ENCODE peak calls at places on chromosomes 2 and 18, in six cellular contexts. E, P, B, Y, X and O are unnamed samples.

GRCh38 chr2:60522462-60522861 is 31.0 kb downstream of the BCL11A start:
- DNase-seq in E (no peak), Y (no peak), B (no peak), X (no peak), P (no peak), O (no peak)

GRCh38 chr18:48166971-48167370 is 236.5 kb upstream of the SMAD2 start:
- DNase-seq in B (no peak), E (no peak), Y (no peak), X (no peak), P (no peak), O (no peak)

GRCh38 chr2:101327863-101328394 is 19.4 kb upstream of the RNF149 start:
- DNase-seq in E (no peak), Y (no peak), X (no peak), B (peak), P (no peak), O (no peak)

GRCh38 chr2:237922641-237923361 is 44.0 kb upstream of the UBE2F start:
- DNase-seq in E (no peak), B (no peak), X (no peak), P (no peak), Y (no peak), O (no peak)

GRCh38 chr2:196166876-196167275 is 4.5 kb downstream of the STK17B start:
- DNase-seq in E (no peak), Y (peak), X (no peak), P (peak), B (no peak), O (no peak)

GRCh38 chr2:132670104-132670960 is at the start of gene LYPD1:
- DNase-seq in Y (no peak), E (peak), X (peak), P (no peak), B (no peak), O (no peak)

GRCh38 chr2:45353879-45354278 is 257.2 kb downstream of the SRBD1 start:
- DNase-seq in Y (peak), B (no peak), P (peak), X (no peak), E (no peak), O (peak)

GRCh38 chr2:226515344-226516055 is 284.1 kb downstream of the IRS1 start:
- DNase-seq in B (no peak), Y (no peak), E (no peak), X (no peak), P (peak), O (peak)

GRCh38 chr18:22831441-22831904 is 101.7 kb upstream of the RBBP8 start:
- DNase-seq in X (no peak), Y (peak), B (no peak), E (no peak), P (peak), O (no peak)

GRCh38 chr2:6073260-6074141 is 381.3 kb downstream of the SOX11 start:
- DNase-seq in P (no peak), X (no peak), E (no peak), B (no peak), Y (peak), O (no peak)

GRCh38 chr18:78071146-78071710 is 821.6 kb downstream of the GALR1 start:
- DNase-seq in B (no peak), Y (no peak), P (no peak), E (no peak), X (no peak), O (no peak)

GRCh38 chr18:50895350-50896045 is 16.6 kb downstream of the ME2 start:
- DNase-seq in B (no peak), X (no peak), P (no peak), E (no peak), Y (no peak), O (no peak)

GRCh38 chr2:113178891-113179290 is 5.1 kb downstream of the PSD4 start:
- DNase-seq in E (no peak), Y (no peak), B (no peak), P (no peak), X (no peak), O (no peak)

GRCh38 chr2:112733449-112733848 is 12.6 kb downstream of the NT5DC4 start:
- DNase-seq in P (no peak), B (no peak), X (no peak), Y (no peak), E (no peak), O (no peak)

GRCh38 chr2:164625378-164625971 is 4.2 kb upstream of the GRB14 start:
- DNase-seq in B (no peak), P (peak), X (no peak), E (no peak), Y (peak), O (peak)

GRCh38 chr2:28286678-28287077 is 106.0 kb upstream of the FOSL2 start:
- DNase-seq in X (no peak), P (peak), Y (peak), E (no peak), B (no peak), O (no peak)

GRCh38 chr2:208319403-208319802 is 53.3 kb downstream of the PIKFYVE start:
- DNase-seq in E (no peak), P (no peak), Y (peak), X (no peak), B (no peak), O (no peak)

GRCh38 chr2:40760071-40760666 is 308.3 kb upstream of the SLC8A1 start:
- DNase-seq in E (no peak), X (no peak), P (peak), Y (peak), B (no peak), O (peak)

GRCh38 chr18:44599409-44599808 is 81.3 kb upstream of the SETBP1 start:
- DNase-seq in Y (peak), P (peak), E (peak), X (no peak), B (no peak), O (no peak)

GRCh38 chr18:58102020-58102419 is 58.0 kb downstream of the NEDD4L start:
- DNase-seq in Y (no peak), B (no peak), X (no peak), P (no peak), E (no peak), O (no peak)

GRCh38 chr2:86078801-86079545 is 26.7 kb downstream of the POLR1A start:
- DNase-seq in P (peak), X (no peak), B (no peak), Y (peak), E (peak), O (no peak)

GRCh38 chr18:76265375-76266225 is 229.4 kb downstream of the ZNF516 start:
- DNase-seq in Y (no peak), B (no peak), X (peak), E (no peak), P (peak), O (peak)

GRCh38 chr2:18719978-18720775 is 130.8 kb upstream of the NT5C1B start:
- DNase-seq in P (peak), B (no peak), E (no peak), X (no peak), Y (peak), O (peak)

GRCh38 chr18:10495936-10496335 is 29.9 kb upstream of the NAPG start:
- DNase-seq in E (no peak), B (no peak), P (peak), X (no peak), Y (no peak), O (no peak)

GRCh38 chr2:132609101-132609890 is 60.7 kb downstream of the LYPD1 start:
- DNase-seq in P (no peak), Y (no peak), X (no peak), B (no peak), E (no peak), O (no peak)

GRCh38 chr2:102815285-102815684 is 53.5 kb downstream of the TMEM182 start:
- DNase-seq in Y (no peak), P (no peak), X (no peak), B (no peak), E (no peak), O (no peak)
- TF ChIP-seq CTCF in Y (no peak), P (no peak), X (no peak), B (no peak), E (no peak), O (no peak)

GRCh38 chr2:39115556-39115955 is 5.3 kb downstream of the SOS1 start:
- DNase-seq in X (no peak), B (no peak), E (no peak), Y (no peak), P (no peak), O (no peak)
- H3K4me3 ChIP-seq in X (no peak), B (no peak), E (no peak), Y (no peak), P (no peak), O (no peak)

DNA sequence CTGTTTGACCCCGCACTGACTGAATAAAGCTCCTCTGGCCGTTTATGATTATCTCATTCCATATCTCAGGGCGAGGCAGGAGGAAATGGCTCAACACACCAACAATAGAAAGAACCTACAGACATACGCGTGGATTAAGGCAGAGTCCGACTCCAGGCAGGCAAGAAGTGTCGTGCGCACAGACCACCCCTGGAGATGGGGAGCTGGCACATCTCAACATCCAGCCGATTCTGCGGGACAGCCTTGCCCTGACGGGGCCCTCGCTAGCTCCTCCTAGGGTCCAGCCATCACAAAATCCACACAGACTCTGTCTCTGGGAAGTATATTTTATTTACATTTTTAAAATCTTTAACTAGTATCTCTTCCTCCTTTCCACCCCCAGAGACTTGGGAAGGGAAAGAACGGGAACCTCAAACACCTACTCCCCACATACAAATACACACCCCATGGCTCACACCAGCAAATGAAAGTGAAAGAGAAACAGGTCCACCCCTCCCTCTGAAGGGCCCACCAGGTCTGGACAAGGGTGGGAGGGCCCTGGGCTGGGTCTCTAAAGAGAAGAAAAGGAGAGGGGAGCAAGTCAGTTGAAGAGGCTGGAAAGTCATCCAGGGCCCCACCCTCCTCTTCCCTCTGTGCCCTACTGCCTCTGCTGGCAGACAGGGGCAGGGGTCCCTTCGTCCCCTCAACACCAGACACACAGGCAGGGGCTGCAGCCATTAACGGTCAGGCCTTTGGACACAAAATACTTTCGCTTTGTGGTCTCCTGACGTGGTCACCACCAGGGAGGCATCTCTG is 3.2 kb downstream of the GPBAR1 start:
- DNase-seq in X (peak), Y (no peak), P (no peak), B (no peak), E (no peak), O (no peak)
- TF ChIP-seq CTCF in X (no peak), Y (peak), P (no peak), B (no peak), E (no peak), O (no peak)

GRCh38 chr2:189109921-189110397 is 69.6 kb downstream of the COL5A2 start:
- DNase-seq in Y (no peak), P (peak), B (no peak), E (no peak), X (no peak), O (no peak)
- H3K4me3 ChIP-seq in Y (no peak), P (no peak), B (no peak), E (no peak), X (no peak), O (no peak)

DNA sequence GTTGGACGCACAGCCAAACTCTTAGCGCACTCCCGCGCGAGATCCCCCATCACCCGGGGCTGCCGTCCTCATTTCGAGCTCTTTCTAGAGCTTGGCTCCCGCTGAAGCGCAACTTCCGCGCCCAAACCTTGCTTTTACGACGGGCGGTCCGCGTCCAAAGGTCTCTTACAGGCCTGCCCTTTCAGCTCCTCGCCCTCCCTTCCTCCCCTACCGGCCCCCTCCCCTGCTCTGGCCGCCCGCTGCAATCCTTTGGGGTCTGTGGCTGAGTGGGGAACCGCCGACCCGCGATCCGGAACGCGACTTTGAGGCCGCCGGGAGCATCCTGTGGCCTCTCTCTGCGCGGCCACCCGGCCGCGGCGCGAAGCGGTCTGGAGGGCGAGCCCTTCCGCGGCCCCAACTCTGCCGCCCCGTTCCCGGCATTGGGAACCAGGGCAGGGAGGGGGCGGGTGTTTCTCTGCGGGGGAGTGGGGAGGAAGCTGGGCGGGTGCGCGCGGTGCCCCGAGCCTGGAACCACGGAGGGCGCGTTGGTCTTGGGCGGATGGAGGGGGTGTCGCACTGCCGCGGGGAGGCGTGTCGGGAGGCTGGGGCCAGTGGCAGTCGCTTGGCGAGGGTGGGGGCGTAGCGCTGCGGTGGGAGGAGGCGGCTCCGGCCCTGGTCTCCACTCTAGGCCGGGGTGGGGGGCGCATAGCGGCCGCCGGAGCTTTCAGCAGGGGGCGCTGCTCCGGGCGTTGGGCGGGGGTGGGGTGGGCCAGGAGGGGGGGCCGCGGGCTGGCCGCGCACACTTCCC is at the start of gene GDF7:
- DNase-seq in Y (no peak), X (peak), E (no peak), B (no peak), P (no peak), O (no peak)
- TF ChIP-seq CTCF in Y (peak), X (peak), E (peak), B (no peak), P (no peak), O (peak)

GRCh38 chr2:222284466-222284865 is 14.3 kb downstream of the PAX3 start:
- DNase-seq in P (no peak), Y (no peak), X (no peak), E (no peak), B (no peak), O (no peak)
- H3K4me3 ChIP-seq in P (no peak), Y (no peak), X (no peak), E (no peak), B (no peak), O (no peak)

DNA sequence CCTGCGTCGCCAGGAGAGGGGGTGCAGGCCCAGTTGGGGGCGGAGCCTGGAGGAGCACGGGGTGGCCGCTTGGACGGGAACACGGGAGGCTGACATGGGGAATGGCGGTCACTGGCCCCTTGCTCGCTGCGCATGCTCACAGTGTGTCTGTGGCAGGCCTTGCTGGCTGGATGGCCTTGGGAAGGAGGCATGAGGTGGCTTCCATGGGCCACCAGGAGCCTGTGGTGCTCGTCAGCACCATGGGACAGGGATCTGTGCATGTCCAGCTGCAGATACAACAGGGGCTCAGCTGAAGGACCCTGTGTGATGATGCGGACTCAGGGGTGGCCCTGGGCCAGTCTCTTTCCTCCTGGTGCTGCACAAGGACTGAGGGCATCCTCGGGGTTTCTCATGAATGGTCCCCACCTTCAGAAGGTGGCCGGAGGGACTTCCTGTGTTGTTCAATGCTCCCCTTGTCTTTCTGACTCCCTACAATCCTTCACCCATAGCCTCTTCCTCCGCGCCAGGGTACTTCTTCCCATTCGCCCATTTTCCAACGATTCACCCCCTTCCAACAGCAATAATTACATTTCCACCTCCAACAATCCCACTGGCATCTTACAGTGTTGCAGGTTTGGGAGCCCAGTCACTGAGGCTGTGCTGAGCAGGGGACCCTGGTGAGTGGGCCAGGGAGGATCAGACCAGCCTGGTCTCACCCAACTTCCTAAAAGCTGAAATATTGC is 3.4 kb upstream of the SP140L start:
- DNase-seq in X (no peak), Y (no peak), P (no peak), E (no peak), B (no peak), O (no peak)
- TF ChIP-seq CTCF in X (no peak), Y (peak), P (peak), E (no peak), B (no peak), O (peak)

GRCh38 chr2:3959372-3959771 is 256.0 kb downstream of the DCDC2C start:
- DNase-seq in E (no peak), Y (peak), P (peak), B (no peak), X (no peak), O (no peak)

GRCh38 chr2:3958465-3958864 is 255.1 kb downstream of the DCDC2C start:
- DNase-seq in P (no peak), E (no peak), X (no peak), Y (no peak), B (no peak), O (no peak)

GRCh38 chr2:3956344-3956743 is 253.0 kb downstream of the DCDC2C start:
- DNase-seq in Y (no peak), P (no peak), X (no peak), B (no peak), E (no peak), O (no peak)

GRCh38 chr2:3958969-3959368 is 255.6 kb downstream of the DCDC2C start:
- DNase-seq in P (no peak), E (no peak), X (no peak), Y (no peak), B (no peak), O (no peak)

GRCh38 chr2:3956892-3957291 is 253.5 kb downstream of the DCDC2C start:
- DNase-seq in E (no peak), B (no peak), X (no peak), P (no peak), Y (no peak), O (no peak)
- H3K4me3 ChIP-seq in E (no peak), B (no peak), X (no peak), P (no peak), Y (no peak), O (no peak)